ENCODE peak calls at places on chromosomes 12 and 14, in eight cellular contexts. V is sciatic nerve, U is activated T-cell treated with anti-CD3 and anti-CD28 coated beads for 1 hour, T is left colon, Y is WTC11, F is left kidney, M is NCI-H1105 treated with DMSO at 0.1 percent for 48 hours, G is kidney. J is an unnamed sample.

GRCh38 chr12:123078114-123078465 is 72.8 kb downstream of the PITPNM2 start:
- DNase-seq in V (no peak), U (no peak), T (no peak), Y (no peak), F (no peak), M (no peak), G (no peak), J (no peak)

GRCh38 chr12:30796891-30797371 is 42.2 kb upstream of the CAPRIN2 start:
- DNase-seq in V (no peak), U (no peak), T (no peak), Y (peak), F (peak), M (peak), G (peak), J (no peak)

GRCh38 chr12:6141048-6141447 is 16.6 kb upstream of the VWF start:
- DNase-seq in V (no peak), U (no peak), T (no peak), Y (no peak), F (peak), M (no peak), G (no peak), J (peak)

GRCh38 chr14:62505045-62505444 is 540.2 kb downstream of the KCNH5 start:
- DNase-seq in V (no peak), U (no peak), T (no peak), Y (no peak), F (no peak), M (no peak), G (no peak), J (no peak)

GRCh38 chr12:108482717-108483212 is 32.3 kb upstream of the FICD start:
- DNase-seq in V (no peak), U (no peak), T (no peak), Y (peak), F (no peak), M (no peak), G (no peak), J (no peak)

GRCh38 chr14:90545966-90546751 is 149.3 kb downstream of the CALM1 start:
- DNase-seq in V (no peak), U (no peak), T (no peak), Y (no peak), F (peak), M (no peak), G (peak), J (no peak)

GRCh38 chr12:124560519-124560918 is 6.9 kb downstream of the NCOR2 start:
- DNase-seq in V (no peak), U (no peak), T (no peak), Y (no peak), F (no peak), M (no peak), G (no peak), J (no peak)

GRCh38 chr14:22386924-22387775 is 201.9 kb downstream of the DAD1 start:
- DNase-seq in V (peak), U (peak), T (peak), Y (peak), F (peak), M (peak), G (no peak), J (no peak)

GRCh38 chr14:30214456-30215090 is 286.9 kb upstream of the PRKD1 start:
- DNase-seq in V (no peak), U (no peak), T (no peak), Y (no peak), F (peak), M (peak), G (no peak), J (no peak)

J was measured in upper lobe of right lung.